ENCODE peak calls at places on chromosome 9, in six cellular contexts. One of them, this sample, is unnamed.

GRCh38 chr9:112332977-112333638 is at the start of gene PTBP3:
- DNase-seq in activated CD4-positive, alpha-beta T cell treated with anti-CD3 and anti-CD28 coated beads for 48 hours: peak
- DNase-seq in T-helper 2 cell: peak
- DNase-seq in SK-N-SH: peak
- DNase-seq in HCEC 1CT: peak
- DNase-seq in amniotic stem cell: peak
- DNase-seq in this sample: peak

GRCh38 chr9:137126786-137127185 is 12.2 kb upstream of the GRIN1 start:
- DNase-seq in activated CD4-positive, alpha-beta T cell treated with anti-CD3 and anti-CD28 coated beads for 48 hours: no peak
- DNase-seq in HCEC 1CT: no peak
- DNase-seq in amniotic stem cell: no peak
- DNase-seq in T-helper 2 cell: no peak
- DNase-seq in SK-N-SH: no peak
- DNase-seq in this sample: no peak

GRCh38 chr9:1100945-1101344 is 50.8 kb downstream of the DMRT2 start:
- DNase-seq in amniotic stem cell: no peak
- DNase-seq in SK-N-SH: peak
- DNase-seq in activated CD4-positive, alpha-beta T cell treated with anti-CD3 and anti-CD28 coated beads for 48 hours: peak
- DNase-seq in HCEC 1CT: no peak
- DNase-seq in T-helper 2 cell: no peak
- DNase-seq in this sample: peak

GRCh38 chr9:91100878-91101450 is 260.8 kb downstream of the AUH start:
- DNase-seq in amniotic stem cell: no peak
- DNase-seq in activated CD4-positive, alpha-beta T cell treated with anti-CD3 and anti-CD28 coated beads for 48 hours: peak
- DNase-seq in HCEC 1CT: no peak
- DNase-seq in SK-N-SH: no peak
- DNase-seq in T-helper 2 cell: no peak
- DNase-seq in this sample: no peak

GRCh38 chr9:123111977-123112869 is 78.8 kb downstream of the GPR21 start:
- DNase-seq in activated CD4-positive, alpha-beta T cell treated with anti-CD3 and anti-CD28 coated beads for 48 hours: peak
- DNase-seq in HCEC 1CT: no peak
- DNase-seq in amniotic stem cell: no peak
- DNase-seq in SK-N-SH: no peak
- DNase-seq in T-helper 2 cell: no peak
- DNase-seq in this sample: no peak

GRCh38 chr9:684950-685340 is 156.6 kb upstream of the DMRT1 start:
- DNase-seq in T-helper 2 cell: no peak
- DNase-seq in activated CD4-positive, alpha-beta T cell treated with anti-CD3 and anti-CD28 coated beads for 48 hours: no peak
- DNase-seq in HCEC 1CT: peak
- DNase-seq in amniotic stem cell: peak
- DNase-seq in SK-N-SH: no peak
- DNase-seq in this sample: no peak

GRCh38 chr9:3467593-3468219 is 58.1 kb downstream of the RFX3 start:
- DNase-seq in activated CD4-positive, alpha-beta T cell treated with anti-CD3 and anti-CD28 coated beads for 48 hours: peak
- DNase-seq in amniotic stem cell: peak
- DNase-seq in T-helper 2 cell: peak
- DNase-seq in HCEC 1CT: peak
- DNase-seq in SK-N-SH: peak
- DNase-seq in this sample: peak

GRCh38 chr9:14058078-14058688 is 255.8 kb downstream of the NFIB start:
- DNase-seq in T-helper 2 cell: no peak
- DNase-seq in amniotic stem cell: no peak
- DNase-seq in SK-N-SH: peak
- DNase-seq in HCEC 1CT: no peak
- DNase-seq in activated CD4-positive, alpha-beta T cell treated with anti-CD3 and anti-CD28 coated beads for 48 hours: no peak
- DNase-seq in this sample: no peak

GRCh38 chr9:4706971-4707622 is 27.7 kb downstream of the CDC37L1 start:
- DNase-seq in SK-N-SH: no peak
- DNase-seq in HCEC 1CT: no peak
- DNase-seq in T-helper 2 cell: no peak
- DNase-seq in activated CD4-positive, alpha-beta T cell treated with anti-CD3 and anti-CD28 coated beads for 48 hours: no peak
- DNase-seq in amniotic stem cell: no peak
- DNase-seq in this sample: peak

GRCh38 chr9:79020266-79020665 is 551.5 kb upstream of the TLE4 start:
- DNase-seq in activated CD4-positive, alpha-beta T cell treated with anti-CD3 and anti-CD28 coated beads for 48 hours: no peak
- DNase-seq in amniotic stem cell: no peak
- DNase-seq in T-helper 2 cell: no peak
- DNase-seq in HCEC 1CT: no peak
- DNase-seq in SK-N-SH: no peak
- DNase-seq in this sample: no peak

GRCh38 chr9:115845648-115846312 is 307.8 kb upstream of the PAPPA start:
- DNase-seq in SK-N-SH: no peak
- DNase-seq in HCEC 1CT: peak
- DNase-seq in amniotic stem cell: no peak
- DNase-seq in activated CD4-positive, alpha-beta T cell treated with anti-CD3 and anti-CD28 coated beads for 48 hours: no peak
- DNase-seq in T-helper 2 cell: no peak
- DNase-seq in this sample: no peak

GRCh38 chr9:10858817-10859216 is 246.0 kb upstream of the PTPRD start:
- DNase-seq in amniotic stem cell: no peak
- DNase-seq in SK-N-SH: no peak
- DNase-seq in HCEC 1CT: no peak
- DNase-seq in T-helper 2 cell: no peak
- DNase-seq in activated CD4-positive, alpha-beta T cell treated with anti-CD3 and anti-CD28 coated beads for 48 hours: no peak
- DNase-seq in this sample: no peak

GRCh38 chr9:4983541-4984165 is 1.4 kb upstream of the JAK2 start:
- DNase-seq in activated CD4-positive, alpha-beta T cell treated with anti-CD3 and anti-CD28 coated beads for 48 hours: no peak
- DNase-seq in SK-N-SH: no peak
- DNase-seq in amniotic stem cell: no peak
- DNase-seq in HCEC 1CT: no peak
- DNase-seq in T-helper 2 cell: no peak
- DNase-seq in this sample: no peak

GRCh38 chr9:134291452-134291881 is 34.8 kb upstream of the RXRA start:
- DNase-seq in HCEC 1CT: no peak
- DNase-seq in SK-N-SH: no peak
- DNase-seq in amniotic stem cell: no peak
- DNase-seq in T-helper 2 cell: no peak
- DNase-seq in activated CD4-positive, alpha-beta T cell treated with anti-CD3 and anti-CD28 coated beads for 48 hours: no peak
- DNase-seq in this sample: no peak

GRCh38 chr9:127905788-127906191 is 6.4 kb upstream of the ST6GALNAC6 start:
- DNase-seq in T-helper 2 cell: peak
- DNase-seq in HCEC 1CT: no peak
- DNase-seq in SK-N-SH: no peak
- DNase-seq in activated CD4-positive, alpha-beta T cell treated with anti-CD3 and anti-CD28 coated beads for 48 hours: peak
- DNase-seq in amniotic stem cell: no peak
- DNase-seq in this sample: no peak

GRCh38 chr9:80602291-80602690 is 1030.5 kb downstream of the TLE4 start:
- DNase-seq in activated CD4-positive, alpha-beta T cell treated with anti-CD3 and anti-CD28 coated beads for 48 hours: no peak
- DNase-seq in T-helper 2 cell: no peak
- DNase-seq in SK-N-SH: no peak
- DNase-seq in amniotic stem cell: no peak
- DNase-seq in HCEC 1CT: no peak
- DNase-seq in this sample: no peak

GRCh38 chr9:6584881-6585597 is 60.5 kb downstream of the GLDC start:
- DNase-seq in amniotic stem cell: no peak
- DNase-seq in T-helper 2 cell: no peak
- DNase-seq in SK-N-SH: peak
- DNase-seq in activated CD4-positive, alpha-beta T cell treated with anti-CD3 and anti-CD28 coated beads for 48 hours: no peak
- DNase-seq in HCEC 1CT: peak
- DNase-seq in this sample: no peak

GRCh38 chr9:81613002-81613750 is 76.2 kb downstream of the TLE1 start:
- DNase-seq in activated CD4-positive, alpha-beta T cell treated with anti-CD3 and anti-CD28 coated beads for 48 hours: no peak
- DNase-seq in T-helper 2 cell: no peak
- DNase-seq in amniotic stem cell: peak
- DNase-seq in SK-N-SH: peak
- DNase-seq in HCEC 1CT: peak
- DNase-seq in this sample: peak

GRCh38 chr9:125889122-125889523 is 141.9 kb downstream of the PBX3 start:
- DNase-seq in amniotic stem cell: no peak
- DNase-seq in SK-N-SH: peak
- DNase-seq in HCEC 1CT: no peak
- DNase-seq in activated CD4-positive, alpha-beta T cell treated with anti-CD3 and anti-CD28 coated beads for 48 hours: peak
- DNase-seq in T-helper 2 cell: no peak
- DNase-seq in this sample: peak

GRCh38 chr9:85527331-85528015 is 214.3 kb downstream of the AGTPBP1 start:
- DNase-seq in SK-N-SH: no peak
- DNase-seq in T-helper 2 cell: no peak
- DNase-seq in activated CD4-positive, alpha-beta T cell treated with anti-CD3 and anti-CD28 coated beads for 48 hours: no peak
- DNase-seq in amniotic stem cell: no peak
- DNase-seq in HCEC 1CT: no peak
- DNase-seq in this sample: no peak

GRCh38 chr9:120923620-120924328 is 2.8 kb downstream of the TRAF1 start:
- DNase-seq in activated CD4-positive, alpha-beta T cell treated with anti-CD3 and anti-CD28 coated beads for 48 hours: no peak
- DNase-seq in amniotic stem cell: no peak
- DNase-seq in SK-N-SH: no peak
- DNase-seq in T-helper 2 cell: no peak
- DNase-seq in HCEC 1CT: no peak
- DNase-seq in this sample: no peak

GRCh38 chr9:130117816-130118632 is 54.2 kb upstream of the NCS1 start:
- DNase-seq in T-helper 2 cell: no peak
- DNase-seq in HCEC 1CT: peak
- DNase-seq in amniotic stem cell: no peak
- DNase-seq in activated CD4-positive, alpha-beta T cell treated with anti-CD3 and anti-CD28 coated beads for 48 hours: no peak
- DNase-seq in SK-N-SH: no peak
- DNase-seq in this sample: no peak

GRCh38 chr9:114613087-114613486 is 2.0 kb downstream of the TMEM268 start:
- DNase-seq in HCEC 1CT: no peak
- DNase-seq in amniotic stem cell: no peak
- DNase-seq in activated CD4-positive, alpha-beta T cell treated with anti-CD3 and anti-CD28 coated beads for 48 hours: no peak
- DNase-seq in SK-N-SH: no peak
- DNase-seq in T-helper 2 cell: no peak
- DNase-seq in this sample: no peak

GRCh38 chr9:16704096-16704488 is 166.4 kb downstream of the BNC2 start:
- DNase-seq in amniotic stem cell: no peak
- DNase-seq in SK-N-SH: no peak
- DNase-seq in activated CD4-positive, alpha-beta T cell treated with anti-CD3 and anti-CD28 coated beads for 48 hours: no peak
- DNase-seq in T-helper 2 cell: no peak
- DNase-seq in HCEC 1CT: peak
- DNase-seq in this sample: no peak

GRCh38 chr9:133441571-133441970 is 18.2 kb upstream of the CACFD1 start:
- DNase-seq in HCEC 1CT: no peak
- DNase-seq in activated CD4-positive, alpha-beta T cell treated with anti-CD3 and anti-CD28 coated beads for 48 hours: no peak
- DNase-seq in amniotic stem cell: no peak
- DNase-seq in T-helper 2 cell: no peak
- DNase-seq in SK-N-SH: no peak
- DNase-seq in this sample: no peak

GRCh38 chr9:7360513-7360912 is 439.1 kb downstream of the DMAC1 start:
- DNase-seq in T-helper 2 cell: no peak
- DNase-seq in SK-N-SH: no peak
- DNase-seq in activated CD4-positive, alpha-beta T cell treated with anti-CD3 and anti-CD28 coated beads for 48 hours: no peak
- DNase-seq in HCEC 1CT: no peak
- DNase-seq in amniotic stem cell: no peak
- DNase-seq in this sample: no peak